ENCODE peak calls at places on chromosomes 3 and 15, in five cellular contexts. O, H, E, L and D are unnamed samples.

GRCh38 chr3:10462641-10463040 is 42.7 kb downstream of the ATP2B2 start:
- DNase-seq in E (no peak), L (no peak), O (no peak), H (no peak), D (no peak)

GRCh38 chr3:46665763-46666470 is 27.6 kb downstream of the ALS2CL start:
- DNase-seq in O (no peak), H (no peak), E (no peak), L (no peak), D (no peak)

GRCh38 chr3:178474526-178474925 is 61.7 kb upstream of the KCNMB2 start:
- DNase-seq in L (no peak), H (no peak), E (no peak), O (no peak), D (no peak)

GRCh38 chr15:75451674-75452363 is at the start of gene SIN3A:
- DNase-seq in O (peak), H (peak), L (peak), E (peak), D (peak)

GRCh38 chr3:139764936-139765335 is 87.2 kb upstream of the NMNAT3 start:
- DNase-seq in E (no peak), L (peak), O (peak), H (no peak), D (peak)

GRCh38 chr3:126926684-126927404 is 56.1 kb upstream of the PLXNA1 start:
- DNase-seq in L (peak), O (peak), H (peak), E (no peak), D (peak)

GRCh38 chr3:150764607-150765366 is 1.8 kb upstream of the SIAH2 start:
- DNase-seq in E (no peak), L (no peak), H (no peak), O (no peak), D (no peak)

GRCh38 chr3:134654031-134654430 is 3.2 kb upstream of the KY start:
- DNase-seq in E (no peak), O (no peak), H (no peak), L (no peak), D (no peak)

GRCh38 chr15:44246521-44247268 is 41.8 kb upstream of the GOLM2 start:
- DNase-seq in H (no peak), O (no peak), E (no peak), L (no peak), D (no peak)

GRCh38 chr15:48333553-48333952 is 2.3 kb downstream of the DUT start:
- DNase-seq in L (no peak), O (no peak), H (peak), E (no peak), D (no peak)